ENCODE peak calls at places on chromosomes 7 and 10, in six cellular contexts. R is GM23338, O is PC-3, N is GM23248, V is neural progenitor cell, H is hepatocyte. W is an unnamed sample.
A peak's percentile ranks its signal among the peaks of the same experiment; 100 is the strongest.

GRCh38 chr10:99695761-99696160 is 36.2 kb downstream of the COX15 start:
- DNase-seq in H (no peak), V (no peak), O (no peak), N (peak; percentile 68), R (no peak), W (no peak)

GRCh38 chr10:103124420-103125096 is 68.5 kb downstream of the NT5C2 start:
- DNase-seq in N (no peak), V (no peak), H (no peak), R (no peak), O (no peak), W (no peak)

GRCh38 chr7:31051598-31052503 is at the start of gene ADCYAP1R1:
- DNase-seq in N (no peak), H (peak; percentile 39), R (peak; percentile 85), O (no peak), V (peak; percentile 84), W (peak; percentile 99)

GRCh38 chr7:88792361-88792760 is 3.2 kb downstream of the TEX47 start:
- DNase-seq in V (no peak), N (no peak), O (no peak), H (no peak), R (no peak), W (no peak)

GRCh38 chr7:120740348-120740747 is 117.6 kb downstream of the TSPAN12 start:
- DNase-seq in H (no peak), O (no peak), N (no peak), R (no peak), V (no peak), W (no peak)

GRCh38 chr10:103595933-103596726 is 102.6 kb downstream of the NEURL1 start:
- DNase-seq in R (no peak), H (no peak), O (no peak), V (no peak), N (peak; percentile 44), W (no peak)

GRCh38 chr10:93072713-93073538 is 767 bp upstream of the CYP26A1 start:
- DNase-seq in R (peak; percentile 38), V (peak; percentile 24), N (peak; percentile 12), H (no peak), O (no peak), W (peak; percentile 42)

GRCh38 chr10:122780391-122780790 is 65.3 kb downstream of the CUZD1 start:
- DNase-seq in N (peak; percentile 46), O (peak; percentile 52), H (no peak), R (no peak), V (no peak), W (no peak)

GRCh38 chr7:109479388-109479787 is 909.7 kb downstream of the DNAJB9 start:
- DNase-seq in N (no peak), R (no peak), V (no peak), O (peak; percentile 11), H (no peak), W (peak; percentile 5)

GRCh38 chr7:102202556-102202955 is 84.1 kb upstream of the SH2B2 start:
- DNase-seq in O (no peak), N (no peak), V (no peak), H (no peak), R (no peak), W (no peak)

GRCh38 chr7:102204212-102204611 is 82.5 kb upstream of the SH2B2 start:
- DNase-seq in H (no peak), V (no peak), N (no peak), R (no peak), O (no peak), W (no peak)

GRCh38 chr7:102201576-102201975 is 85.1 kb upstream of the SH2B2 start:
- DNase-seq in O (no peak), V (no peak), H (no peak), R (no peak), N (no peak), W (no peak)

GRCh38 chr7:102205915-102206314 is 80.8 kb upstream of the SH2B2 start:
- DNase-seq in R (no peak), H (no peak), N (no peak), O (no peak), V (no peak), W (no peak)

GRCh38 chr7:102203218-102203617 is 83.5 kb upstream of the SH2B2 start:
- DNase-seq in N (no peak), R (no peak), V (no peak), H (no peak), O (no peak), W (no peak)
- TF ChIP-seq EZH2phosphoT487 in N (no peak), R (no peak), V (no peak), H (no peak), O (no peak), W (no peak)

DNA sequence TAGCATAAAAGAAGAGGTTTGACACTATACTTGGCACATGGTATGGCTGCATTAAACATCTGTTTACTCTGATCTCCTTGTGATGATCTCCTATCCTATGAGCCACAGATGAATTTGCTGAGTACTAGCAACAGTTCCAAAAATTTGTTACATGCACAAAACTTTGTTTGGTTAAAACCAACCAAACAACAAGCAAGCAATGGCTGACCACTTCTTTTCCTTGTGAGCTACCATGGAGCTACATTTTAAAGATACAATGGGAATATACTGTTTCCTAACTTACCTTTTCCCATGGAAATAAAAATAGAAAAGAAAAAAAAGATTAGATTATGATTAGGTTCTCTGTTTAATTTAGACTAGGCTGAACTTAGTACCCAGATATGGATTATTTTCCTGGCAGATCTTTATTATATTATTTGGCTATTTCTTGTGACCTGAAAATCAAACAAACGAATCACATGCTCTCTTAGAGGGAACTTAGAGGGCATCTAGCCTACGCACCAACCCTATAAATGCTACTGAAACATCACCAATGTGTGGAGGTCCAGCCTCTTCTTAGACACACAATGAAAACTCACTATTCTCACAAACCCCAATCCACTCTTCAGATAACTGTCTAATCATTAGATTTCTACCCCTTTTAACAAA is 80.1 kb upstream of the FAM133B start:
- DNase-seq in O (no peak), V (no peak), H (no peak), R (no peak), N (no peak), W (no peak)
- TF ChIP-seq EZH2phosphoT487 in O (no peak), V (no peak), H (no peak), R (no peak), N (no peak), W (no peak)

DNA sequence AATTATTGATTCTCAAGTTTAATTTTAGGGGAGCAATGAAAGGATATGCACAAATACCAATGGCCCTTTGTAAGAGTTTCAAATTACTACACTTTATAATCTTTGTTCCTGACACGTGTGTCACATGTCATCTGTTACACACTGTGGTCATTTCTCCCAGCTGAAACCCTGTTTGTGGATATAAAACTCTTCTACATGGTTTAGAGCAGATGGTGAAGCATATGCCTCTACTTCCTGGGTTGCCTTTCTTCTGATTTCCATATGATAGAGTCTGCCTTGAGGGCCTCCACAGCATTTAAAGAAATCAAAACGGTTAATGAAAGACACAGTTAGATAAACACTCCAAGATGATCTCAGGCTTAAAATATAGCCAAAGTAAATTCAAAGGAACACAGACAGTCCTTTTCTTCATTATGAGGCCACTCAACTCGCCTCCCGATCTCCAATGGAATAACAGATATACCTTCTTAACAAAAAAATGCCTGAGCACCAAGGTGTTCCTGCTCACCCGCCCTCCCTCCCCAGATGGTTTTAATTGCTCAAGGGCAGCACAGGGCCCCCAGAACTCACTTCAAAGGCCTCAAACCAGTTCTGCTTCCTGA is 75.0 kb downstream of the CPVL start:
- DNase-seq in O (no peak), N (no peak), R (no peak), V (no peak), H (no peak), W (no peak)
- TF ChIP-seq EZH2phosphoT487 in O (no peak), N (no peak), R (no peak), V (no peak), H (no peak), W (no peak)

GRCh38 chr7:18352339-18353255 is 143.0 kb upstream of the HDAC9 start:
- DNase-seq in O (peak; percentile 83), N (peak; percentile 83), R (peak; percentile 86), V (peak; percentile 65), H (peak; percentile 73), W (peak; percentile 59)
- TF ChIP-seq EZH2phosphoT487 in O (no peak), N (no peak), R (no peak), V (no peak), H (no peak), W (no peak)